ENCODE peak calls at places on chromosome 15, in six cellular contexts. One of them, this sample, is unnamed.

GRCh38 chr15:93467327-93467726 is 378.3 kb upstream of the RGMA start:
- DNase-seq in tibial nerve: peak
- DNase-seq in HFF-Myc: no peak
- DNase-seq in transverse colon: peak
- DNase-seq in right atrium auricular region: peak
- DNase-seq in body of pancreas: peak
- DNase-seq in this sample: no peak

GRCh38 chr15:67117356-67117755 is 52.0 kb downstream of the SMAD3 start:
- DNase-seq in body of pancreas: no peak
- DNase-seq in tibial nerve: peak
- DNase-seq in HFF-Myc: no peak
- DNase-seq in transverse colon: no peak
- DNase-seq in right atrium auricular region: no peak
- DNase-seq in this sample: no peak

GRCh38 chr15:42903388-42904324 is 16.9 kb downstream of the TTBK2 start:
- DNase-seq in body of pancreas: no peak
- DNase-seq in right atrium auricular region: no peak
- DNase-seq in transverse colon: no peak
- DNase-seq in HFF-Myc: no peak
- DNase-seq in tibial nerve: no peak
- DNase-seq in this sample: no peak

GRCh38 chr15:100187677-100188076 is 154.1 kb downstream of the ADAMTS17 start:
- DNase-seq in transverse colon: no peak
- DNase-seq in right atrium auricular region: no peak
- DNase-seq in HFF-Myc: no peak
- DNase-seq in body of pancreas: no peak
- DNase-seq in tibial nerve: no peak
- DNase-seq in this sample: no peak

GRCh38 chr15:88193415-88193814 is 63.1 kb downstream of the NTRK3 start:
- DNase-seq in transverse colon: no peak
- DNase-seq in tibial nerve: no peak
- DNase-seq in right atrium auricular region: no peak
- DNase-seq in body of pancreas: no peak
- DNase-seq in HFF-Myc: no peak
- DNase-seq in this sample: no peak

GRCh38 chr15:93983501-93983900 is 247.9 kb upstream of the MCTP2 start:
- DNase-seq in right atrium auricular region: no peak
- DNase-seq in tibial nerve: no peak
- DNase-seq in transverse colon: no peak
- DNase-seq in HFF-Myc: no peak
- DNase-seq in body of pancreas: peak
- DNase-seq in this sample: no peak

GRCh38 chr15:87860743-87861142 is 395.8 kb downstream of the NTRK3 start:
- DNase-seq in right atrium auricular region: no peak
- DNase-seq in body of pancreas: no peak
- DNase-seq in transverse colon: no peak
- DNase-seq in HFF-Myc: no peak
- DNase-seq in tibial nerve: no peak
- DNase-seq in this sample: no peak

GRCh38 chr15:96424674-96425073 is 94.2 kb downstream of the NR2F2 start:
- DNase-seq in HFF-Myc: no peak
- DNase-seq in right atrium auricular region: no peak
- DNase-seq in tibial nerve: no peak
- DNase-seq in transverse colon: no peak
- DNase-seq in body of pancreas: no peak
- DNase-seq in this sample: no peak

GRCh38 chr15:78075490-78076230 is 1.9 kb downstream of the TBC1D2B start:
- DNase-seq in right atrium auricular region: no peak
- DNase-seq in body of pancreas: peak
- DNase-seq in tibial nerve: peak
- DNase-seq in transverse colon: peak
- DNase-seq in HFF-Myc: no peak
- DNase-seq in this sample: peak

GRCh38 chr15:52566889-52567288 is 1.9 kb downstream of the ARPP19 start:
- DNase-seq in body of pancreas: no peak
- DNase-seq in HFF-Myc: no peak
- DNase-seq in transverse colon: no peak
- DNase-seq in right atrium auricular region: no peak
- DNase-seq in tibial nerve: no peak
- DNase-seq in this sample: no peak

GRCh38 chr15:29451201-29451781 is 181.7 kb upstream of the NSMCE3 start:
- DNase-seq in right atrium auricular region: no peak
- DNase-seq in HFF-Myc: no peak
- DNase-seq in transverse colon: no peak
- DNase-seq in tibial nerve: no peak
- DNase-seq in body of pancreas: no peak
- DNase-seq in this sample: no peak

GRCh38 chr15:76310470-76311070 is 699 bp downstream of the ETFA start:
- DNase-seq in transverse colon: no peak
- DNase-seq in body of pancreas: no peak
- DNase-seq in right atrium auricular region: no peak
- DNase-seq in HFF-Myc: no peak
- DNase-seq in tibial nerve: no peak
- DNase-seq in this sample: no peak

GRCh38 chr15:91627473-91628309 is 225.8 kb upstream of the SLCO3A1 start:
- DNase-seq in HFF-Myc: no peak
- DNase-seq in transverse colon: peak
- DNase-seq in right atrium auricular region: no peak
- DNase-seq in tibial nerve: no peak
- DNase-seq in body of pancreas: peak
- DNase-seq in this sample: no peak

GRCh38 chr15:91632981-91633380 is 220.5 kb upstream of the SLCO3A1 start:
- DNase-seq in tibial nerve: no peak
- DNase-seq in right atrium auricular region: no peak
- DNase-seq in transverse colon: no peak
- DNase-seq in HFF-Myc: no peak
- DNase-seq in body of pancreas: no peak
- DNase-seq in this sample: no peak

GRCh38 chr15:91630090-91630489 is 223.4 kb upstream of the SLCO3A1 start:
- DNase-seq in tibial nerve: no peak
- DNase-seq in body of pancreas: no peak
- DNase-seq in transverse colon: no peak
- DNase-seq in HFF-Myc: no peak
- DNase-seq in right atrium auricular region: no peak
- DNase-seq in this sample: no peak

GRCh38 chr15:91634163-91634562 is 219.3 kb upstream of the SLCO3A1 start:
- DNase-seq in transverse colon: no peak
- DNase-seq in HFF-Myc: no peak
- DNase-seq in body of pancreas: no peak
- DNase-seq in right atrium auricular region: no peak
- DNase-seq in tibial nerve: no peak
- DNase-seq in this sample: no peak

GRCh38 chr15:91632176-91632575 is 221.3 kb upstream of the SLCO3A1 start:
- DNase-seq in right atrium auricular region: no peak
- DNase-seq in HFF-Myc: no peak
- DNase-seq in body of pancreas: no peak
- DNase-seq in tibial nerve: no peak
- DNase-seq in transverse colon: no peak
- DNase-seq in this sample: no peak
- H3K4me3 ChIP-seq in right atrium auricular region: no peak
- H3K4me3 ChIP-seq in HFF-Myc: no peak
- H3K4me3 ChIP-seq in body of pancreas: no peak
- H3K4me3 ChIP-seq in tibial nerve: no peak
- H3K4me3 ChIP-seq in transverse colon: no peak
- H3K4me3 ChIP-seq in this sample: no peak

DNA sequence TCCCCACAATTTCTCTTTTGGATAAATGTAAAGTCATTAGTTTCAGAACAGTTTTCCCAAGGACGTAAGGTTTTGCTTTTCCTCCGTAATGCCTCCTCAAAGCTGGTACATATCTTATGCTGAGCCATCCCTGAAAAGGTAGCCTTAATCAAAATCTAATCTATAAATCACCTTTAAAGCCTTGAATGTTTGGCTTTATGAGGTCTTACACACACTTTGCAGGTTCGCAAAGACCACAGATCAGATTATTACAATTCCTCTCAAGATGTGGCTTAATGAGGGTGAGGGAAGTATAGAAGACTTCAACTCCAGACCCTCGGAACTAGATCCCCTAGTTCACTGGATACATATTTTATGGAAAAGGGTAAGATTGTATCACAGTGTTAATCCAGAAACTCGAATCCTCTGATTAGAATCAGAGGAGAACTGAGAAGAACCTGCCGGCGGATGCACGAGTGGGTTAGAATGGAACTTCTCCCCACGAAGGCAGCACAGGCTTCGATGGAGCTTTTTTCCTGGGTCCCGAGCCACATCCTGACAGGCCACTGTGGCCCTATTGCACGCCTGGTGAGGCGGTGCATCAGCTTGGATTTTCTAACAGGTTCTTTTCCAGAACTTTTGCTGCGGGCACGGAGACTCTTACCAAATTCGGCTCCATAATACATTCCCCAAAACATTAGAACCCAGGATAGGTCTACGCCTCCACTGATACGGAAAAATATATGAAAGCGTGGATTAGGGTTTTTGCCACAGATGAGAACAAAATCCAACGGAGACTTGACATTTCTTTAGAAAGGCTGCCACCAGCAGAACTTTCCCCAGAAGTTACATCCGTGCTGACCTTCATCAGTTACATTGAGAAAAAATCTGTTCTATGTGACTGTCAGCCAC is 1.2 kb downstream of the CTXND1 start:
- DNase-seq in body of pancreas: no peak
- DNase-seq in transverse colon: no peak
- DNase-seq in tibial nerve: no peak
- DNase-seq in right atrium auricular region: no peak
- DNase-seq in HFF-Myc: no peak
- DNase-seq in this sample: no peak
- H3K4me3 ChIP-seq in body of pancreas: no peak
- H3K4me3 ChIP-seq in transverse colon: peak
- H3K4me3 ChIP-seq in tibial nerve: peak
- H3K4me3 ChIP-seq in right atrium auricular region: no peak
- H3K4me3 ChIP-seq in HFF-Myc: no peak
- H3K4me3 ChIP-seq in this sample: no peak

GRCh38 chr15:36525430-36525829 is 54.0 kb upstream of the CDIN1 start:
- DNase-seq in transverse colon: no peak
- DNase-seq in body of pancreas: no peak
- DNase-seq in HFF-Myc: no peak
- DNase-seq in tibial nerve: no peak
- DNase-seq in right atrium auricular region: no peak
- DNase-seq in this sample: no peak

GRCh38 chr15:36529296-36530011 is 50.0 kb upstream of the CDIN1 start:
- DNase-seq in HFF-Myc: no peak
- DNase-seq in body of pancreas: no peak
- DNase-seq in tibial nerve: no peak
- DNase-seq in right atrium auricular region: no peak
- DNase-seq in transverse colon: no peak
- DNase-seq in this sample: peak

GRCh38 chr15:36527512-36528162 is 51.8 kb upstream of the CDIN1 start:
- DNase-seq in right atrium auricular region: no peak
- DNase-seq in body of pancreas: no peak
- DNase-seq in transverse colon: no peak
- DNase-seq in HFF-Myc: no peak
- DNase-seq in tibial nerve: no peak
- DNase-seq in this sample: no peak
- H3K4me3 ChIP-seq in right atrium auricular region: no peak
- H3K4me3 ChIP-seq in body of pancreas: no peak
- H3K4me3 ChIP-seq in transverse colon: no peak
- H3K4me3 ChIP-seq in HFF-Myc: no peak
- H3K4me3 ChIP-seq in tibial nerve: no peak
- H3K4me3 ChIP-seq in this sample: no peak

GRCh38 chr15:74400313-74400850 is 32.9 kb upstream of the CYP11A1 start:
- DNase-seq in transverse colon: no peak
- DNase-seq in body of pancreas: no peak
- DNase-seq in tibial nerve: no peak
- DNase-seq in right atrium auricular region: no peak
- DNase-seq in HFF-Myc: no peak
- DNase-seq in this sample: no peak
- H3K4me3 ChIP-seq in transverse colon: no peak
- H3K4me3 ChIP-seq in body of pancreas: no peak
- H3K4me3 ChIP-seq in tibial nerve: no peak
- H3K4me3 ChIP-seq in right atrium auricular region: no peak
- H3K4me3 ChIP-seq in HFF-Myc: no peak
- H3K4me3 ChIP-seq in this sample: no peak

DNA sequence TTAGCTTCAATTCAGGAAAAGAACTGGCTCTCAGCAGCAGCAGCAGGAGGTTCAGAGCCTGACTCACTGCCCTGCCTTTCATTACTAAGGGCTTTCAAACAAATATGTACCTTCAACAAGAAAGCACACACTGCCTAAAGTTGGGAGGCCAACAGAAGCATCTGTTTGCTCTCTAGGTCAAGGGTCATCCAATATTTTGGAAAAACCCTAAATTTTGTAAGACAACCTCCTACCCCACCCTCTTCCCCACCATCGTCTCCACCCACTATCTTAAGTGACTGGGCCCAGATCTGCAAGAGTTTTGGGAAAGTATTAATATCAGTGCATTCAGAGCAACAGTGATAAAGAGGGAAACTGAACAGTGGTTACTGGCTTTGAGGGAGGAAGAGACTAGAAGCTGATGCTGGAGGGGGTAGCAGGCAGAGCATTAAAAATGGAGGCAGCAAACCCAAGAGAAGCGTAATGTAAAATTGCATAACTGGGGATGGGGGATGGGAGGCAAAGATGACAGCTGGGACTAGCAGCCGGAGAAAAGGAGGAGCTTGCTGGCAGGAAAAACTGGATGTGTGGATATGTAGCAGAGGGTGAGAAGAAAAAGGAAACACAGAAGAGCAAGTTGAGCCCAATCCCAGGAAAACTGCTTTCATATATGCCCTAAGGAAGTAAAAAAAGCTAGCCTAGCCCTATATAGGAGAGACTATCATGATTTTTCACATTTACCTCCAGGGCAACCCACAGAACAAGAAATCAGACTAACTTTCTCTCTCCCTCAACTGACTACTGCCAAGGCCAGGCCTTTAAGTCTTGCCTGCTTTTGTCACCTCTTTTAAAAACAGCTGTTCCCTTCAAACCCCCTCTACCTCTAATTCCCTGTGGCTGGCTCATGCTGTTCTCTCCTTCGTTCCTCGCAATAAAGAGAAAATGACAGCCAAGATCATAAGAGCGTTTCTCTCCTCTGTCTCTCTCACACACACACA is 31.5 kb downstream of the NPTN start:
- DNase-seq in body of pancreas: peak
- DNase-seq in tibial nerve: peak
- DNase-seq in transverse colon: peak
- DNase-seq in right atrium auricular region: no peak
- DNase-seq in HFF-Myc: peak
- DNase-seq in this sample: no peak
- H3K4me3 ChIP-seq in body of pancreas: no peak
- H3K4me3 ChIP-seq in tibial nerve: no peak
- H3K4me3 ChIP-seq in transverse colon: no peak
- H3K4me3 ChIP-seq in right atrium auricular region: no peak
- H3K4me3 ChIP-seq in HFF-Myc: no peak
- H3K4me3 ChIP-seq in this sample: no peak

GRCh38 chr15:36877796-36878744 is 222.3 kb downstream of the MEIS2 start:
- DNase-seq in right atrium auricular region: no peak
- DNase-seq in transverse colon: no peak
- DNase-seq in tibial nerve: no peak
- DNase-seq in HFF-Myc: no peak
- DNase-seq in body of pancreas: no peak
- DNase-seq in this sample: no peak
- H3K4me3 ChIP-seq in right atrium auricular region: peak
- H3K4me3 ChIP-seq in transverse colon: no peak
- H3K4me3 ChIP-seq in tibial nerve: no peak
- H3K4me3 ChIP-seq in HFF-Myc: no peak
- H3K4me3 ChIP-seq in body of pancreas: no peak
- H3K4me3 ChIP-seq in this sample: no peak

This sample was measured in BJ.